ENCODE peak calls at places on chromosomes 11 and 22, in nine cellular contexts. H, G, F, O, S, B, Y, E and I are unnamed samples.

GRCh38 chr22:45341503-45341902 is 31.8 kb downstream of the FAM118A start:
- DNase-seq in E (no peak), O (no peak), F (no peak), B (no peak), Y (no peak), S (no peak), G (no peak), H (no peak), I (no peak)

GRCh38 chr11:117468888-117469287 is 141.2 kb downstream of the CEP164 start:
- DNase-seq in S (no peak), Y (no peak), E (no peak), F (no peak), O (no peak), B (no peak), G (no peak), H (no peak), I (no peak)

GRCh38 chr11:113729456-113729855 is 23.3 kb upstream of the TMPRSS5 start:
- DNase-seq in H (no peak), F (no peak), S (no peak), O (no peak), Y (no peak), B (no peak), G (no peak), E (no peak), I (no peak)

GRCh38 chr11:78622666-78623065 is 48.0 kb upstream of the NARS2 start:
- DNase-seq in E (no peak), F (no peak), S (no peak), H (no peak), Y (no peak), B (no peak), O (no peak), G (no peak), I (no peak)

GRCh38 chr11:94938399-94939055 is 34.8 kb downstream of the CWC15 start:
- DNase-seq in G (no peak), B (no peak), H (peak), O (peak), F (no peak), E (no peak), S (peak), Y (peak), I (no peak)

GRCh38 chr11:113581713-113582112 is 106.5 kb upstream of the DRD2 start:
- DNase-seq in Y (no peak), O (no peak), E (no peak), F (no peak), G (no peak), H (no peak), S (no peak), B (no peak), I (no peak)

GRCh38 chr11:57515332-57516060 is at the start of gene SLC43A1:
- DNase-seq in F (peak), H (peak), Y (no peak), G (no peak), S (peak), B (no peak), E (no peak), O (peak), I (peak)

GRCh38 chr11:66297610-66298009 is 5.9 kb downstream of the TMEM151A start:
- DNase-seq in Y (no peak), G (no peak), F (no peak), S (no peak), B (no peak), E (no peak), O (no peak), H (no peak), I (no peak)

GRCh38 chr11:31702966-31703365 is 108.2 kb downstream of the PAX6 start:
- DNase-seq in F (no peak), E (no peak), G (no peak), S (peak), O (no peak), Y (no peak), H (no peak), B (no peak), I (no peak)

GRCh38 chr11:61959678-61960077 is 7.8 kb downstream of the FTH1 start:
- DNase-seq in O (no peak), G (no peak), F (no peak), B (no peak), S (no peak), H (no peak), E (no peak), Y (no peak), I (no peak)

GRCh38 chr11:74417860-74418508 is 19.8 kb upstream of the PGM2L1 start:
- DNase-seq in E (no peak), F (no peak), O (no peak), Y (no peak), S (no peak), G (no peak), B (no peak), H (no peak), I (no peak)

GRCh38 chr11:1953489-1954284 is 6.6 kb downstream of the MRPL23 start:
- DNase-seq in H (no peak), S (no peak), F (no peak), G (no peak), B (no peak), O (peak), E (no peak), Y (no peak), I (no peak)

GRCh38 chr11:287821-288327 is 1.1 kb upstream of the PGGHG start:
- DNase-seq in Y (no peak), O (no peak), H (peak), G (no peak), S (no peak), E (no peak), F (no peak), B (no peak), I (no peak)

GRCh38 chr11:74171630-74172465 is 759 bp downstream of the PPME1 start:
- DNase-seq in E (no peak), G (no peak), H (no peak), Y (no peak), F (no peak), S (no peak), O (no peak), B (no peak), I (no peak)

GRCh38 chr11:104897891-104898684 is at the start of gene CASP12:
- DNase-seq in B (no peak), F (no peak), G (no peak), H (no peak), E (no peak), S (no peak), Y (no peak), O (no peak), I (no peak)

GRCh38 chr22:42673898-42674390 is 24.8 kb upstream of the CYB5R3 start:
- DNase-seq in B (no peak), S (no peak), H (no peak), F (no peak), O (no peak), Y (no peak), E (no peak), G (no peak), I (no peak)

GRCh38 chr11:72471005-72471898 is 36.9 kb upstream of the CLPB start:
- DNase-seq in O (peak), G (peak), F (peak), B (no peak), E (no peak), Y (peak), H (peak), S (peak), I (peak)

GRCh38 chr11:34395916-34396555 is 38.2 kb upstream of the ABTB2 start:
- DNase-seq in H (no peak), Y (peak), G (no peak), S (peak), E (no peak), O (no peak), B (no peak), F (no peak), I (no peak)

GRCh38 chr22:41429232-41429945 is 17.2 kb downstream of the TOB2 start:
- DNase-seq in Y (no peak), O (peak), H (no peak), S (no peak), G (no peak), F (no peak), E (no peak), B (no peak), I (no peak)

GRCh38 chr11:123454060-123454651 is 24.1 kb downstream of the GRAMD1B start:
- DNase-seq in G (peak), F (no peak), B (no peak), O (no peak), Y (no peak), E (no peak), H (no peak), S (peak), I (peak)

GRCh38 chr11:122633219-122633829 is 22.2 kb upstream of the UBASH3B start:
- DNase-seq in E (no peak), Y (no peak), F (no peak), H (no peak), B (no peak), S (peak), G (no peak), O (no peak), I (no peak)

GRCh38 chr11:44575288-44575672 is 9.8 kb downstream of the CD82 start:
- DNase-seq in O (no peak), B (no peak), H (no peak), G (no peak), E (no peak), F (no peak), S (peak), Y (peak), I (peak)

GRCh38 chr11:29231586-29231985 is 785.2 kb downstream of the KCNA4 start:
- DNase-seq in E (no peak), G (no peak), F (no peak), Y (no peak), O (no peak), H (no peak), B (no peak), S (no peak), I (no peak)

GRCh38 chr22:42933783-42934144 is 76.7 kb upstream of the ARFGAP3 start:
- DNase-seq in Y (peak), B (no peak), O (no peak), H (no peak), G (no peak), F (no peak), E (no peak), S (peak), I (no peak)

GRCh38 chr11:106456651-106457050 is 379.2 kb downstream of the AASDHPPT start:
- DNase-seq in S (peak), O (no peak), B (no peak), G (no peak), F (no peak), Y (no peak), E (no peak), H (no peak), I (no peak)

GRCh38 chr11:70616317-70616716 is 218.0 kb downstream of the CTTN start:
- DNase-seq in E (no peak), F (no peak), S (no peak), G (no peak), H (no peak), O (no peak), B (no peak), Y (no peak), I (no peak)

GRCh38 chr22:26615149-26615548 is 2.7 kb downstream of the CRYBB1 start:
- DNase-seq in F (no peak), E (peak), Y (no peak), G (no peak), S (no peak), O (no peak), H (no peak), B (no peak), I (no peak)

GRCh38 chr11:87295237-87295636 is 257.5 kb downstream of the TMEM135 start:
- DNase-seq in F (no peak), G (no peak), E (no peak), O (no peak), B (no peak), Y (no peak), H (no peak), S (no peak), I (no peak)